ENCODE peak calls at places on chromosomes 6 and 20, in five cellular contexts. K is HCT116, T is SK-N-SH, Z is K562, I is GM12878. W is an unnamed sample.
A peak's percentile ranks its signal among the peaks of the same experiment; 100 is the strongest.

GRCh38 chr20:54454982-54455381 is 20.4 kb upstream of the DOK5 start:
- DNase-seq in K (no peak), T (no peak), Z (no peak), I (no peak), W (no peak)

GRCh38 chr6:46677314-46677654 is 10.4 kb upstream of the TDRD6 start:
- DNase-seq in K (no peak), T (no peak), Z (peak; percentile 7), I (no peak), W (no peak)

GRCh38 chr20:39812116-39812515 is 850.0 kb downstream of the DHX35 start:
- DNase-seq in K (no peak), T (no peak), Z (no peak), I (no peak), W (no peak)

GRCh38 chr20:52896348-52896747 is 75.8 kb upstream of the TSHZ2 start:
- DNase-seq in K (no peak), T (no peak), Z (no peak), I (no peak), W (no peak)

GRCh38 chr20:58107533-58107932 is 120.9 kb downstream of the ANKRD60 start:
- DNase-seq in K (no peak), T (no peak), Z (no peak), I (no peak), W (no peak)

GRCh38 chr6:113690255-113690956 is 166.7 kb upstream of the MARCKS start:
- DNase-seq in K (no peak), T (peak; percentile 10), Z (no peak), I (peak; percentile 34), W (no peak)

GRCh38 chr6:137487947-137488735 is 6.1 kb downstream of the OLIG3 start:
- DNase-seq in K (no peak), T (peak; percentile 27), Z (no peak), I (no peak), W (no peak)

GRCh38 chr6:149027484-149027883 is 280.7 kb downstream of the UST start:
- DNase-seq in K (no peak), T (no peak), Z (no peak), I (no peak), W (no peak)

GRCh38 chr6:11496152-11497060 is 41.1 kb upstream of the TMEM170B start:
- DNase-seq in K (peak; percentile 74), T (peak; percentile 70), Z (peak; percentile 85), I (peak; percentile 84), W (peak; percentile 88)

GRCh38 chr6:37365791-37366190 is 12.0 kb downstream of the RNF8 start:
- DNase-seq in K (no peak), T (peak; percentile 37), Z (peak; percentile 38), I (no peak), W (peak; percentile 55)

GRCh38 chr20:58593880-58594473 is 57.1 kb upstream of the STX16 start:
- DNase-seq in K (no peak), T (no peak), Z (no peak), I (no peak), W (no peak)

GRCh38 chr6:142236686-142237085 is 65.1 kb upstream of the ADGRG6 start:
- DNase-seq in K (no peak), T (no peak), Z (no peak), I (no peak), W (no peak)

GRCh38 chr6:123570813-123571684 is 65.7 kb downstream of the TRDN start:
- DNase-seq in K (no peak), T (no peak), Z (no peak), I (no peak), W (no peak)

GRCh38 chr6:110633731-110634130 is 157.3 kb upstream of the SLC22A16 start:
- DNase-seq in K (no peak), T (no peak), Z (no peak), I (no peak), W (no peak)

GRCh38 chr6:66735106-66735890 is 1028.3 kb upstream of the EYS start:
- DNase-seq in K (no peak), T (no peak), Z (no peak), I (no peak), W (no peak)

GRCh38 chr20:49586967-49587587 is 19.1 kb upstream of the PTGIS start:
- DNase-seq in K (no peak), T (no peak), Z (no peak), I (no peak), W (no peak)

GRCh38 chr6:5644523-5645183 is 362.1 kb downstream of the NRN1 start:
- DNase-seq in K (no peak), T (no peak), Z (no peak), I (no peak), W (peak; percentile 8)

GRCh38 chr6:10205892-10206291 is 209.0 kb downstream of the TFAP2A start:
- DNase-seq in K (no peak), T (no peak), Z (no peak), I (no peak), W (no peak)

GRCh38 chr6:24520929-24521546 is 26.3 kb downstream of the ALDH5A1 start:
- DNase-seq in K (peak; percentile 23), T (peak; percentile 63), Z (peak; percentile 69), I (no peak), W (peak; percentile 67)

GRCh38 chr6:157046776-157047175 is 269.6 kb downstream of the ARID1B start:
- DNase-seq in K (no peak), T (no peak), Z (no peak), I (no peak), W (no peak)

GRCh38 chr6:122730775-122731386 is 48.6 kb upstream of the FABP7 start:
- DNase-seq in K (no peak), T (peak; percentile 20), Z (peak; percentile 57), I (no peak), W (peak; percentile 4)

GRCh38 chr20:10093087-10093591 is 58.4 kb downstream of the ANKEF1 start:
- DNase-seq in K (no peak), T (no peak), Z (no peak), I (no peak), W (no peak)

GRCh38 chr6:129184808-129185366 is 301.9 kb downstream of the LAMA2 start:
- DNase-seq in K (no peak), T (no peak), Z (no peak), I (no peak), W (no peak)

GRCh38 chr20:51419646-51420045 is 122.9 kb downstream of the NFATC2 start:
- DNase-seq in K (no peak), T (no peak), Z (no peak), I (no peak), W (no peak)

GRCh38 chr20:24608926-24609667 is 139.7 kb downstream of the SYNDIG1 start:
- DNase-seq in K (no peak), T (no peak), Z (no peak), I (peak; percentile 51), W (no peak)

GRCh38 chr6:3911130-3911529 is 62.0 kb downstream of the FAM50B start:
- DNase-seq in K (no peak), T (no peak), Z (no peak), I (no peak), W (no peak)

GRCh38 chr20:58523072-58523681 is 8.0 kb upstream of the APCDD1L start:
- DNase-seq in K (no peak), T (peak; percentile 66), Z (no peak), I (no peak), W (no peak)

GRCh38 chr20:41213150-41213820 is 75.9 kb downstream of the PLCG1 start:
- DNase-seq in K (no peak), T (peak; percentile 23), Z (peak; percentile 24), I (no peak), W (no peak)

GRCh38 chr6:80095600-80095999 is 10.9 kb upstream of the BCKDHB start:
- DNase-seq in K (no peak), T (no peak), Z (no peak), I (no peak), W (no peak)

GRCh38 chr20:868279-868678 is 34.8 kb downstream of the FAM110A start:
- DNase-seq in K (no peak), T (no peak), Z (no peak), I (no peak), W (no peak)

GRCh38 chr20:51529758-51530157 is 12.8 kb downstream of the NFATC2 start:
- DNase-seq in K (no peak), T (no peak), Z (peak; percentile 46), I (no peak), W (no peak)

GRCh38 chr20:4041748-4042411 is 26.5 kb upstream of the RNF24 start:
- DNase-seq in K (peak; percentile 95), T (no peak), Z (peak; percentile 83), I (no peak), W (no peak)

GRCh38 chr6:137216875-137217553 is 2.2 kb downstream of the IFNGR1 start:
- DNase-seq in K (no peak), T (no peak), Z (no peak), I (no peak), W (no peak)

GRCh38 chr6:144585217-144585814 is 300.2 kb downstream of the UTRN start:
- DNase-seq in K (peak; percentile 54), T (peak; percentile 14), Z (peak; percentile 70), I (no peak), W (no peak)

GRCh38 chr6:144586986-144587385 is 301.9 kb downstream of the UTRN start:
- DNase-seq in K (no peak), T (no peak), Z (no peak), I (no peak), W (no peak)

GRCh38 chr6:144590540-144590939 is 305.4 kb downstream of the UTRN start:
- DNase-seq in K (no peak), T (no peak), Z (no peak), I (no peak), W (no peak)

GRCh38 chr6:144583614-144583954 is 298.4 kb downstream of the UTRN start:
- DNase-seq in K (no peak), T (no peak), Z (no peak), I (no peak), W (no peak)

GRCh38 chr6:144588674-144589325 is 303.7 kb downstream of the UTRN start:
- DNase-seq in K (no peak), T (no peak), Z (no peak), I (no peak), W (no peak)
- TF ChIP-seq JUND in K (no peak), T (no peak), Z (no peak), I (no peak), W (no peak)

DNA sequence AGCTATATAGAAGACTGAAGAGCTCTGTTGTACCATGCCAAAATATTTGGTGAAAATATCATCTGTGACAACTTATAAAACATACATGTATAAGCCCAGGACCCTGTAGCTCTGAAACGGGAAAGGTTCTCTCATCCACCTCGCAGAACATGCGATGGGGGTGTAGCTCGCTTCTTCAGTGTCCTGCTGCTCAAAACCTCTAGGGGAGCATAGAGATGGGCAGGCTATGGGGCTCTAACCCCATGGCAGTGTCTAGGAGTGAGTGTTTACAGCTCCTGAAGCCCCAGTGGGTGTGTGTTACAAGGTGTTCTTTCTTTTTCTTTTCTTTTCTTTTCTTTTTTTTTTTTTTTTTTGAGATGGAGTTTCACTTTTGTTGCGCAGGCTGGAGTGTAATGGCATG is 505.2 kb upstream of the SYNCRIP start:
- DNase-seq in K (no peak), T (no peak), Z (no peak), I (no peak), W (no peak)
- TF ChIP-seq JUND in K (no peak), T (no peak), Z (no peak), I (no peak), W (no peak)

GRCh38 chr6:65623569-65623968 is 83.5 kb downstream of the EYS start:
- DNase-seq in K (no peak), T (no peak), Z (no peak), I (no peak), W (no peak)
- TF ChIP-seq JUND in K (no peak), T (no peak), Z (no peak), I (no peak), W (no peak)

DNA sequence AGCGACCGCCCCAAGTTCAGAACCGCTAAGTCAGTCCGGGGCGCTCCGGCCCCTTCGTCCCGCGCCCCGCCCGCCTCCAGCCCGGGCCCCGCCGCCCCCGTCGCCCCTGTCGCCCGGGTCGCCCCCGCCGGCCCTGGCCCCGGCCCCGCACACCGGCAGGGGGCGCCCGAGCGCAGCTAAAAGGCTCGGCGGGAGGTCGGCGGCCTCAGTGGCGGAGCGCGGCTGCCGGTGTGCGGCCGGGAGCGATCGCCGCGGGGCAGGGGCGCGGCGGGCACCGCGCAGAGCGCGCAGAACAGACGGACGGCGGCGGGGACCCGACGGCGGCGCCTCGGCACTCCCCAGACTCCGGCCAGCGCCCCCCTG is at the start of gene FNDC1:
- DNase-seq in K (no peak), T (peak; percentile 90), Z (peak; percentile 35), I (no peak), W (no peak)
- TF ChIP-seq JUND in K (no peak), T (no peak), Z (no peak), I (no peak), W (no peak)